ENCODE peak calls at places on chromosomes 1 and 21, in four cellular contexts. One of them, this sample, is unnamed.
A peak's percentile ranks its signal among the peaks of the same experiment; 100 is the strongest.

GRCh38 chr1:200179126-200179780 is 151.7 kb downstream of the NR5A2 start:
- DNase-seq in H9: no peak
- DNase-seq in PC-9: no peak
- DNase-seq in hepatocyte: no peak
- DNase-seq in this sample: no peak

GRCh38 chr1:154358519-154358918 is 33.2 kb downstream of the ATP8B2 start:
- DNase-seq in hepatocyte: no peak
- DNase-seq in PC-9: no peak
- DNase-seq in H9: no peak
- DNase-seq in this sample: no peak

GRCh38 chr1:3068400-3069361 is at the start of gene PRDM16:
- DNase-seq in hepatocyte: peak; percentile 67
- DNase-seq in H9: peak; percentile 61
- DNase-seq in PC-9: no peak
- DNase-seq in this sample: peak; percentile 74

GRCh38 chr21:31273278-31273677 is 70.8 kb downstream of the TIAM1 start:
- DNase-seq in H9: no peak
- DNase-seq in PC-9: no peak
- DNase-seq in hepatocyte: no peak
- DNase-seq in this sample: no peak

GRCh38 chr1:74504125-74505065 is 8.0 kb downstream of the LRRC53 start:
- DNase-seq in hepatocyte: peak; percentile 76
- DNase-seq in PC-9: no peak
- DNase-seq in H9: peak; percentile 74
- DNase-seq in this sample: peak; percentile 78

GRCh38 chr1:199948587-199949280 is 78.8 kb upstream of the NR5A2 start:
- DNase-seq in hepatocyte: no peak
- DNase-seq in PC-9: no peak
- DNase-seq in H9: no peak
- DNase-seq in this sample: no peak

GRCh38 chr1:48876221-48876785 is 99.6 kb upstream of the BEND5 start:
- DNase-seq in PC-9: no peak
- DNase-seq in H9: no peak
- DNase-seq in hepatocyte: peak; percentile 11
- DNase-seq in this sample: no peak

GRCh38 chr21:42624095-42624830 is 29.2 kb upstream of the PDE9A start:
- DNase-seq in hepatocyte: peak; percentile 46
- DNase-seq in H9: no peak
- DNase-seq in PC-9: no peak
- DNase-seq in this sample: no peak

GRCh38 chr1:50989694-50990093 is 19.6 kb downstream of the CDKN2C start:
- DNase-seq in H9: no peak
- DNase-seq in hepatocyte: no peak
- DNase-seq in PC-9: no peak
- DNase-seq in this sample: no peak

GRCh38 chr1:214494706-214495105 is 56.7 kb downstream of the PTPN14 start:
- DNase-seq in hepatocyte: peak; percentile 29
- DNase-seq in PC-9: peak; percentile 99
- DNase-seq in H9: no peak
- DNase-seq in this sample: peak; percentile 88

GRCh38 chr1:147700042-147700711 is 29.9 kb upstream of the ACP6 start:
- DNase-seq in H9: peak; percentile 77
- DNase-seq in hepatocyte: peak; percentile 85
- DNase-seq in PC-9: no peak
- DNase-seq in this sample: peak; percentile 80

GRCh38 chr1:14553711-14554110 is 44.8 kb upstream of the KAZN start:
- DNase-seq in hepatocyte: no peak
- DNase-seq in PC-9: no peak
- DNase-seq in H9: no peak
- DNase-seq in this sample: no peak

GRCh38 chr1:184559117-184559713 is 172.4 kb downstream of the C1orf21 start:
- DNase-seq in PC-9: no peak
- DNase-seq in hepatocyte: no peak
- DNase-seq in H9: no peak
- DNase-seq in this sample: no peak

GRCh38 chr1:175591083-175591743 is 152.2 kb downstream of the TNR start:
- DNase-seq in H9: no peak
- DNase-seq in hepatocyte: no peak
- DNase-seq in PC-9: no peak
- DNase-seq in this sample: peak; percentile 28

GRCh38 chr21:46368533-46369285 is 44.8 kb downstream of the PCNT start:
- DNase-seq in H9: no peak
- DNase-seq in hepatocyte: no peak
- DNase-seq in PC-9: no peak
- DNase-seq in this sample: no peak

GRCh38 chr1:10680487-10680886 is 116.0 kb downstream of the CASZ1 start:
- DNase-seq in H9: no peak
- DNase-seq in PC-9: no peak
- DNase-seq in hepatocyte: no peak
- DNase-seq in this sample: no peak

GRCh38 chr21:42417533-42417932 is 13.8 kb downstream of the UBASH3A start:
- DNase-seq in PC-9: no peak
- DNase-seq in hepatocyte: no peak
- DNase-seq in H9: no peak
- DNase-seq in this sample: no peak

GRCh38 chr1:213389061-213389581 is 338.1 kb downstream of the RPS6KC1 start:
- DNase-seq in PC-9: no peak
- DNase-seq in H9: no peak
- DNase-seq in hepatocyte: no peak
- DNase-seq in this sample: no peak

GRCh38 chr1:204128964-204129896 is 22.6 kb downstream of the ETNK2 start:
- DNase-seq in hepatocyte: peak; percentile 88
- DNase-seq in H9: peak; percentile 88
- DNase-seq in PC-9: no peak
- DNase-seq in this sample: peak; percentile 82

GRCh38 chr1:22290611-22291010 is 147.7 kb upstream of the WNT4 start:
- DNase-seq in PC-9: no peak
- DNase-seq in H9: no peak
- DNase-seq in hepatocyte: no peak
- DNase-seq in this sample: no peak

GRCh38 chr1:1986451-1987141 is 17.0 kb downstream of the CFAP74 start:
- DNase-seq in H9: no peak
- DNase-seq in PC-9: no peak
- DNase-seq in hepatocyte: peak; percentile 1
- DNase-seq in this sample: no peak

GRCh38 chr1:3529099-3529729 is 74.7 kb downstream of the ARHGEF16 start:
- DNase-seq in hepatocyte: no peak
- DNase-seq in H9: no peak
- DNase-seq in PC-9: no peak
- DNase-seq in this sample: no peak

GRCh38 chr1:91952187-91952586 is 3.0 kb downstream of the BRDT start:
- DNase-seq in PC-9: no peak
- DNase-seq in H9: no peak
- DNase-seq in hepatocyte: no peak
- DNase-seq in this sample: no peak

GRCh38 chr1:232788235-232788872 is 16.9 kb upstream of the MAP10 start:
- DNase-seq in hepatocyte: no peak
- DNase-seq in H9: no peak
- DNase-seq in PC-9: no peak
- DNase-seq in this sample: no peak

GRCh38 chr1:232795497-232796068 is 9.6 kb upstream of the MAP10 start:
- DNase-seq in H9: no peak
- DNase-seq in PC-9: no peak
- DNase-seq in hepatocyte: no peak
- DNase-seq in this sample: no peak

GRCh38 chr1:232789660-232790059 is 15.6 kb upstream of the MAP10 start:
- DNase-seq in PC-9: no peak
- DNase-seq in H9: no peak
- DNase-seq in hepatocyte: no peak
- DNase-seq in this sample: no peak

GRCh38 chr1:232792949-232793348 is 12.3 kb upstream of the MAP10 start:
- DNase-seq in hepatocyte: no peak
- DNase-seq in PC-9: no peak
- DNase-seq in H9: no peak
- DNase-seq in this sample: no peak

DNA sequence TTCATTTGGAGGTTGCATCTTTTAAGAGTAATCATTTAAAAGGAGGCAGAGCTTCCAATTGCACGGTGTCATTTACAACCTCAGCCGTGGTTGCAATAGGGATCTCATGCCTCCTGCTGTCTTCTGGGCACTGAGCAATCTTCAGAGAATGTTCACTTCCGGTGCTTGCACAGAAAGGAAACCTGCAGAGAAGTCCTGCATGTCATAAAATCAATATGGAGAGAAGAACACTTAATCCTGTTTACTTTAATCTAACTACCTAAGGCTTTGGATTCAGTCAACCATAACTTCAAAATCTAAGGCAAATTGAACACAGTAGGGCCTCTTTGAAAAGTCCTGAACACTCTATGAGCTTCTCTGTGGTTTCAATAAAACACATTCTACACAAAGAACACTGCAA is 11.3 kb upstream of the MAP10 start:
- DNase-seq in hepatocyte: peak; percentile 68
- DNase-seq in PC-9: peak; percentile 55
- DNase-seq in H9: no peak
- DNase-seq in this sample: no peak
- H3K27ac ChIP-seq in hepatocyte: peak overlapping the region; percentile 26
- H3K27ac ChIP-seq in PC-9: no peak overlapping the region
- H3K27ac ChIP-seq in H9: no peak overlapping the region
- H3K27ac ChIP-seq in this sample: no peak overlapping the region

DNA sequence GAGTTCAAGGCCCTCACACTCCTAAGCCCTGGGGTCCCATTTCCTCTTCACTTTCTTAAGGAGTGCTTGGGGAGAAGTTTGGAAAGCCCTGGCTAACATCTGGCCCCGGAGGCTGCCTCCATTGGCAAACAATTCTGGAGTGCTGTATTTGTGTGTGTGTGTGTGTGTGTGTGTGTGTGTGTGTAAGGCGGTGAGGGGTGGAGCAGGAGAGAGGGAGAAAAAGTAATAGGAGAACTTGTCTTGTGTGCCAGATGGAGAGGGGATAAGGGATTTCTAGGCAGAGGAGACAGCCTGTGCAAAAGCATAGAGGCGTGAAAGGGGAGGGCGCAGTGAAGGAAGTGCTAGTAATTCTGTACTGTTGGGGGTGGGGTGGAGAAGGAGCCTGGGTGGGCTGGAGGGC is 609 bp upstream of the TRIM62 start:
- DNase-seq in PC-9: no peak
- DNase-seq in H9: no peak
- DNase-seq in hepatocyte: peak; percentile 61
- DNase-seq in this sample: peak; percentile 18
- H3K4me2 ChIP-seq in PC-9: peak overlapping the region; percentile 97
- H3K4me2 ChIP-seq in H9: peak overlapping the region; percentile 71
- H3K4me2 ChIP-seq in hepatocyte: peak overlapping the region; percentile 99
- H3K4me2 ChIP-seq in this sample: peak overlapping the region; percentile 45

DNA sequence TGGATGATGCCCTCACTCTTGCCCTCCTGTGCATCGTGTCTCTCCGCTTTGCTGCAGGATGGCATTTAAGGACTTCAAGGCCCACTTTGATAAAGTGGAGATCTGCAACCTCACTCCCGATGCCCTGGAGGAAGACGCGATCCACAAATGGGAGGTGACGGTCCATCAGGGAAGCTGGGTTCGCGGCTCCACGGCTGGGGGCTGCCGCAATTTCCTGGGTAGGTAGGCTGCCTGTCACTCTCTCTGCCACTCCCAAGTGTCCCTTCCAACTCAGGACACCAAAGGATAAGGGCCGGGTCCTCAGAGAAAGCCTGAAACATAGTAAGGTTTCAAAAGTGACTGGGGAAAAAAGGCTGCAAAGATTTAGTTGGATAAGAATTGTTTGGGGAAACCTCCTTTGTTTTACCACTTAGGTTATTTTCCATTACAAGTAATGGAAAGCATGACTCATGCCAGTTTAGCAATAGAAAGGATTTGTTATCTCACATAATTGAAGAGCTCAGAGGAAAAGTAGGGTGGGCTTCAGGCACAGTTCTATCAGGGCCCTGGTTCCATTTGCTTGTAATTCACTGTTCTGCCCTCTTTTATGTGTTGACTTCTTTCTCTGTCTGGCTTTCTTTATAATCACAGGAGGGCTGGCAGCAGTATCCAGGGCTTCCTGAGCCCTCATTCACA is 31.9 kb downstream of the CAPN9 start:
- DNase-seq in hepatocyte: no peak
- DNase-seq in PC-9: no peak
- DNase-seq in H9: no peak
- DNase-seq in this sample: peak; percentile 35
- H3K27ac ChIP-seq in hepatocyte: no peak overlapping the region
- H3K27ac ChIP-seq in PC-9: no peak overlapping the region
- H3K27ac ChIP-seq in H9: no peak overlapping the region
- H3K27ac ChIP-seq in this sample: no peak overlapping the region

DNA sequence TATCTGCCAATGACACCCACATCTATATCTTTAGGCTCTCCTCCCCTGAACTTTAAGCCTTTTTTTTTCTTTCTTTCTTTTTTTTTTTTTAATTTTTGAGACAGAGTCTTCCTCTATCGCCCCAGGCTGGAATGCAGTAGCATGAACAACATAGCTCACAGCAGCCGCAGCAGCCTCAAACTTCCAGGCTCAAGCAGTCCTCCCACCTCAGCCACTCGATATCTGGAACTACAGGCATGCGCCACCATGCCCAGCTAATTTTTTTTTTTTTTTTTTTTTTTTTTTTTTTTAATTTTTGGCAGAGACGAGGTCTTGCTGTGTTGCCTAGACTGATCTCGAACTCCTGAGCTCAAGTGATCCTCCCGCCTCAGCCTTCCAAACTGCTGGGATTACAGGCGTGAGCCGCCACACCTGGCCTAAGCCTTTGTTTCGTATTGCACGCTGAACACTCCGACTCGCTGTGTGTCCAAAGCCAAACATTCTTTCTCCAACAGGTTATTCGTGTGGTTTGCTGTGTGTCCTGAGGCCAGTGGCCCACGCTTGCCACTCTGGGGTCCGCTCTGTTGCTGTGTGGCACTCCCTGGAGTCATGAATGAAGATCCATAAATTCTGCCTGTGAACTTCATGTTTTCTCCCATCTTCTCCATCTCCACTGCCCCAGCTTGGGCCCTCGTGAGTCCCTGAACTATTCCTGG is 119.4 kb downstream of the CAMTA1 start:
- DNase-seq in PC-9: no peak
- DNase-seq in hepatocyte: no peak
- DNase-seq in H9: peak; percentile 22
- DNase-seq in this sample: no peak
- H3K4me2 ChIP-seq in PC-9: no peak overlapping the region
- H3K4me2 ChIP-seq in hepatocyte: no peak overlapping the region
- H3K4me2 ChIP-seq in H9: no peak overlapping the region
- H3K4me2 ChIP-seq in this sample: no peak overlapping the region

GRCh38 chr21:35254752-35255138 is 205.6 kb upstream of the RUNX1 start:
- DNase-seq in H9: no peak
- DNase-seq in hepatocyte: no peak
- DNase-seq in PC-9: no peak
- DNase-seq in this sample: no peak
- H3K27ac ChIP-seq in H9: no peak overlapping the region
- H3K27ac ChIP-seq in hepatocyte: peak overlapping the region; percentile 86
- H3K27ac ChIP-seq in PC-9: peak overlapping the region; percentile 99
- H3K27ac ChIP-seq in this sample: no peak overlapping the region

DNA sequence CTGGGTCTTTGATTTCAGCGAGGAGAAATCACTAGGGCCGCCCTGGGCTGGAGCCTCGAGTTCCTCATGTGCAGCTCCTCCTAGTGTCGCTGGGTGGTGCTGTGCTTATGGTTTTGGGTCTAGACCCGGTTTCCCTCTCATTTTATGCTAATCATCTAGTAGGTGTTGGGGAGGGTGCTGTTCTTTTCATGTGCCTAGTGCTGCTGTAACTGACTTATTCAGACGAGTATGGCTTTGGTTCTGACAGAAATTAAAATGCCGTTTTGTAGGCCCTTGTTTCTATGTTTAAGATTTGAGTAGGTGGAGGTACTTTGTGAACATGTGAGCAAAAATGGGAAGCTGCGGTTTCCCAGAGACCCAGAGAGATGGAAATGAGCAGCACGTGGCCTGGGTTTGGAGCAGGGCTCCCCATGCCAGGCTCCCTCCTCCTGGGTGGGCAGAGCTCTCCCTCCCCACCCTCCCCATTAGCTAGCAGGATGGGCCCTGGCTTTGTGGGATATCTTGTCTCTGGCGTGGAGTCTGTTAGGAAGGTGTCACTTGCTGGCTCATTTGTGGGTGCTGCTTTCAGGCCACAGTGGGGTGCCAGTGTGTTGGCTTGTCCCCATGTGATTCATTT is 74.0 kb upstream of the GPR88 start:
- DNase-seq in hepatocyte: peak; percentile 80
- DNase-seq in H9: peak; percentile 74
- DNase-seq in PC-9: peak; percentile 58
- DNase-seq in this sample: peak; percentile 87
- H3K4me2 ChIP-seq in hepatocyte: no peak overlapping the region
- H3K4me2 ChIP-seq in H9: no peak overlapping the region
- H3K4me2 ChIP-seq in PC-9: no peak overlapping the region
- H3K4me2 ChIP-seq in this sample: no peak overlapping the region

This sample was measured in mesendoderm.